ENCODE peak calls at places on chromosomes 12 and 14, in eight cellular contexts. O, H, F, W, C, R, M and J are unnamed samples.
A peak's percentile ranks its signal among the peaks of the same experiment; 100 is the strongest.

GRCh38 chr14:100486025-100486828 is 101.0 kb downstream of the BEGAIN start:
- DNase-seq in O (peak; percentile 79), F (peak; percentile 89), H (peak; percentile 67), W (peak; percentile 69), M (peak; percentile 59), C (peak; percentile 27), R (peak; percentile 84), J (no peak)

GRCh38 chr14:71122866-71123565 is 215.8 kb downstream of the PCNX1 start:
- DNase-seq in F (no peak), C (no peak), O (no peak), H (no peak), W (no peak), R (no peak), M (no peak), J (no peak)

GRCh38 chr14:96567289-96567899 is 65.2 kb downstream of the PAPOLA start:
- DNase-seq in R (peak; percentile 33), F (no peak), H (no peak), C (no peak), O (no peak), M (no peak), W (peak; percentile 31), J (no peak)

GRCh38 chr14:31887929-31888580 is 189.0 kb upstream of the ARHGAP5 start:
- DNase-seq in O (no peak), H (no peak), C (no peak), F (no peak), R (no peak), W (no peak), M (no peak), J (no peak)

GRCh38 chr14:56318393-56319115 is 200.3 kb downstream of the PELI2 start:
- DNase-seq in C (no peak), H (no peak), O (no peak), R (no peak), M (no peak), W (no peak), F (no peak), J (no peak)

GRCh38 chr12:40146800-40147797 is 41.2 kb upstream of the SLC2A13 start:
- DNase-seq in F (no peak), H (no peak), M (no peak), W (no peak), C (no peak), R (no peak), O (no peak), J (no peak)

GRCh38 chr14:104676694-104677505 is 12.5 kb upstream of the INF2 start:
- DNase-seq in W (no peak), R (no peak), M (peak; percentile 55), H (no peak), O (no peak), C (no peak), F (no peak), J (no peak)

GRCh38 chr12:49046129-49046895 is 14.3 kb downstream of the KMT2D start:
- DNase-seq in C (no peak), M (no peak), O (no peak), R (no peak), H (no peak), F (no peak), W (no peak), J (no peak)

GRCh38 chr12:2306012-2306411 is 253.2 kb downstream of the CACNA1C start:
- DNase-seq in H (no peak), R (peak; percentile 64), F (no peak), M (no peak), O (no peak), C (no peak), W (no peak), J (no peak)

GRCh38 chr12:6957151-6957701 is 6.1 kb downstream of the PTPN6 start:
- DNase-seq in O (peak; percentile 74), R (no peak), W (no peak), M (no peak), F (no peak), C (no peak), H (no peak), J (no peak)

GRCh38 chr14:31568671-31569070 is 7.5 kb downstream of the NUBPL start:
- DNase-seq in M (no peak), F (no peak), C (no peak), R (no peak), O (no peak), W (no peak), H (no peak), J (no peak)

GRCh38 chr14:59349154-59349772 is 115.9 kb downstream of the GPR135 start:
- DNase-seq in H (no peak), C (no peak), F (no peak), M (no peak), R (no peak), W (no peak), O (no peak), J (no peak)

GRCh38 chr12:39618701-39619100 is 902 bp downstream of the ABCD2 start:
- DNase-seq in R (no peak), C (no peak), O (no peak), H (no peak), M (no peak), W (no peak), F (no peak), J (no peak)

GRCh38 chr12:53484686-53485567 is 14.3 kb downstream of the MAP3K12 start:
- DNase-seq in R (no peak), C (no peak), W (no peak), M (no peak), H (no peak), F (no peak), O (no peak), J (no peak)